ENCODE peak calls at places on chromosomes 12 and 14, in five cellular contexts. U is GM23248, D is H1, V is HCT116, N is neural progenitor cell. Y is an unnamed sample. For H3K27me3, the result is how much of the 10 kb centered on the place peaks cover.

GRCh38 chr14:35963209-35963608 is 137.1 kb downstream of the BRMS1L start:
- DNase-seq in U (no peak), D (no peak), V (peak), N (peak), Y (peak)

GRCh38 chr14:64758025-64758521 is 53.8 kb downstream of the PLEKHG3 start:
- DNase-seq in U (peak), D (no peak), V (no peak), N (no peak), Y (no peak)

GRCh38 chr12:76399040-76399439 is 50.8 kb upstream of the BBS10 start:
- DNase-seq in U (peak), D (no peak), V (no peak), N (no peak), Y (no peak)

GRCh38 chr14:42909659-42910058 is 1303.0 kb downstream of the LRFN5 start:
- DNase-seq in U (no peak), D (no peak), V (no peak), N (no peak), Y (no peak)

GRCh38 chr14:33386771-33387170 is 448.1 kb downstream of the NPAS3 start:
- DNase-seq in U (no peak), D (no peak), V (no peak), N (no peak), Y (no peak)

GRCh38 chr12:2501464-2502181 is 293.1 kb upstream of the FKBP4 start:
- DNase-seq in U (no peak), D (no peak), V (no peak), N (no peak), Y (no peak)

GRCh38 chr12:38155526-38156496 is 160.8 kb upstream of the ALG10B start:
- DNase-seq in U (no peak), D (no peak), V (no peak), N (no peak), Y (no peak)

GRCh38 chr12:103771466-103771865 is 69.6 kb downstream of the NT5DC3 start:
- DNase-seq in U (peak), D (peak), V (no peak), N (peak), Y (peak)

GRCh38 chr14:63398952-63399351 is 80.2 kb upstream of the GPHB5 start:
- DNase-seq in U (no peak), D (no peak), V (no peak), N (no peak), Y (no peak)

GRCh38 chr14:24231263-24232120 is 675 bp downstream of the NEDD8 start:
- DNase-seq in U (peak), D (no peak), V (no peak), N (no peak), Y (peak)

GRCh38 chr12:74903522-74903921 is 306.1 kb downstream of the KCNC2 start:
- DNase-seq in U (no peak), D (peak), V (peak), N (peak), Y (peak)

GRCh38 chr12:132395908-132396305 is 66.5 kb upstream of the GALNT9 start:
- DNase-seq in U (no peak), D (no peak), V (no peak), N (no peak), Y (no peak)

GRCh38 chr12:132397152-132397933 is 68.0 kb upstream of the GALNT9 start:
- DNase-seq in U (no peak), D (no peak), V (no peak), N (no peak), Y (no peak)

GRCh38 chr12:132395192-132395907 is 66.0 kb upstream of the GALNT9 start:
- DNase-seq in U (no peak), D (no peak), V (no peak), N (no peak), Y (no peak)

GRCh38 chr12:132397934-132398385 is 68.6 kb upstream of the GALNT9 start:
- DNase-seq in U (no peak), D (no peak), V (no peak), N (no peak), Y (no peak)

DNA sequence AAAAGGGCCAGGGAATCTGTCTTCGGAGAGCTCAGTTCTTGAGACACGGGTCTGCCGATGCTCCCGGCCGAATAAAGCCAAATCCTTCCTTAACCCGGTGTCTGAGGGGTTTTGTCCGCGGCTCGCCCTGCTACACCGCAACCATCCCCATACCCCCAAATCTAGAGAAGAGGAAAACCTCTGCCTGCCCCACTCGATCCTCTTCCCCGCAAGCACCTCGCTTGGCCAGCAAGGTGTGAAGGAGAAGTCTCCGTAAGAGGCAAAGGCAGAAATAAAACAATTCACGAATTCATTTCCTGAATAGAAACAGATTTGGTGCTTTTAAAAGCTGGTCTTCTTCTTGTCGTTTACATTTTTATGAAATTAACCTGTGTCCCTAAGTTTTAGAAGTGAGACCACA is 67.3 kb upstream of the GALNT9 start:
- DNase-seq in U (no peak), D (no peak), V (no peak), N (no peak), Y (no peak)
- TF ChIP-seq EZH2 in U (no peak), D (no peak), V (no peak), N (no peak), Y (no peak)

DNA sequence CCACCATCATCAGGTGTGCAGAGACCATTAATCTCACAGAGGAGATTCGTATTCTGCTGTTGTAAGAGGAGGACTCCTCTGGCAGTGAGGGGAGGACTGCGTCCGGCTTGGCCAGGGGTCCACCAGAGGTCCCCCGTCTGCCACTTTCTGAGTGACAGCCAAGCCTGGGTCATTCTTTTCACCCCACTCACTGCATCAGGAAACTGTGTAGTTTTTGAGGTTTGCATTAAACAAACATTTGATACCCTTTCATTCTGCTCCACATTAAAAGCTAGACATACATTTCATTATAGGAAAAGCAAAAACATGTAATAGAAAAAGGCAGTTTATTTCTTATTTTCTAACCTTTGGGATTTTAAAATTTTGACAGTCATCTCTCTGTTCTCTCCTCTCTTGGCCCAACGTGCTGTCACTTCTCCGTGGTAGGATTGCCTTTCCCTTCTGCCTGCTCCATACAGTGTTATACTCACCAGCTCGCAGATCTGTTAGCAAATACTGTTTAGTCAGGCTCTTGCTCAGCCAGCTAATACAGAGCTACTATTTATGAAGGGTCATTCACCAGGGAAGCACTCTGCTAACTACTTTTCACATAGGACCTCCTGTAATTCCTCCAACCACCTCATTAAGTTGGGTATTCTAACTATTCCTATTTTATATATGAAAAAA is 99.3 kb downstream of the PELI2 start:
- DNase-seq in U (no peak), D (no peak), V (no peak), N (no peak), Y (no peak)
- H3K27me3 ChIP-seq in U (under half), D (under half), V (half or more), N (under half), Y (under half)

GRCh38 chr12:3705349-3705675 is 47.6 kb downstream of the CRACR2A start:
- DNase-seq in U (no peak), D (no peak), V (no peak), N (no peak), Y (no peak)

GRCh38 chr12:3700861-3701260 is 52.0 kb downstream of the CRACR2A start:
- DNase-seq in U (peak), D (no peak), V (no peak), N (no peak), Y (no peak)

GRCh38 chr12:3704512-3705348 is 48.2 kb downstream of the CRACR2A start:
- DNase-seq in U (peak), D (no peak), V (no peak), N (no peak), Y (no peak)
- H3K27ac ChIP-seq in U (peak), D (no peak), V (no peak), N (no peak), Y (no peak)

DNA sequence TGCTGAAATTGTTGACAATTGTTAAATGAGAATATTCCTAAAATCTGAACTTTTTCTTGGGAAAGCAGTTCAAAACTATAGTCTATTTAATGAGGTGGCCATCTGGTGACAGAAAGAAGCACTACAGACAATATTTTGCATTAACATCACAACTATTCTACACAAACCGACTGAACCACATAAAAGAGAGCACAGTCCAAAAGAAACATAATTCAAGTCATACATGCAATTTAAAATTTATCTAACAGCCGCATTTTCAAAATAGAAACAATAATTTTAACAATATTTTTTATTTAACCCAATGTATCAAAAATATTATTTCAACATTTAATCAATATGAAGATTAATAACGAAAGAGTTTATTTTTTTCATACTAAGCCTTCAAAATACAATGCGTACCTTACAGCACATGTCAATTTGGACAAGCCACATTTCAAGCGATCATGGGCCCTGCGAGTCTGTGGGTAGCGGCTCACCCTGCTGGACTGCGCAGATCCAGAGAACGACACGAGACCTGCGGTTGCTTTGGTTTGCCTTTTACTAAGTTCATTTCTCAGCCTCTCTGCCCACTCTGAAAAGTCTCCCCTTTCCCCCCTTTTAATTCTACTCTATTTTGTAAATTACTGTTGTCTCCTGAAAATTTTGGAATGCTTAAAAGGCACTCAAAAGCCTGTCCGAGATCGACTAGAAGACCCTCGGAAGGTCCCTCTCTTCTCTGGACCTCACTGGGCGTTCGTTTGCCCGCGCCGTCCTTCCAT is 941 bp upstream of the LRRC9 start:
- DNase-seq in U (peak), D (no peak), V (peak), N (peak), Y (peak)
- TF ChIP-seq EZH2 in U (no peak), D (no peak), V (no peak), N (no peak), Y (no peak)

DNA sequence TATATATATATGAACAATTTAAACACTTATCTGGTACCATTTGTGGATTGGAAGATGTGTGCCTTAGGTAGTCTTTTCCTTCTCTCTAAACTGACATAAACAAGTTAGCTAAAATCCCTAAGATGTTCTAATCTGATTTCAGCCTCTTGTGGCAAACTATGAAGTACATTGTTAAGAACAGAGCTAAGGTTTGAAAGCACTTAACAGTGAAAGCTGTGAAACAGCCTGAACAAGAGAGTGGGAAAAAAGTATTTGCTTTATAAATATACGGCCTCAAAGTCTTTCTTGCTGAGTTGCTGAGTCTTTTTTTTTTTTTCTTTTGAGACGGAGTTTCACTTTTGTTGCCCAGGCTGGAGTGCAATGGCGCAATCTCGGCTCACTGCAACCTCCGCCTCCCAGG is 53.7 kb upstream of the PELI2 start:
- DNase-seq in U (no peak), D (no peak), V (no peak), N (no peak), Y (no peak)
- H3K27me3 ChIP-seq in U (under half), D (under half), V (under half), N (under half), Y (under half)

GRCh38 chr14:58167891-58168290 is 15.9 kb upstream of the ARMH4 start:
- DNase-seq in U (no peak), D (no peak), V (no peak), N (no peak), Y (no peak)

GRCh38 chr14:58167057-58167456 is 15.0 kb upstream of the ARMH4 start:
- DNase-seq in U (peak), D (no peak), V (no peak), N (no peak), Y (no peak)

GRCh38 chr14:58160561-58160960 is 8.5 kb upstream of the ARMH4 start:
- DNase-seq in U (no peak), D (no peak), V (no peak), N (no peak), Y (no peak)

GRCh38 chr14:58171090-58171489 is 19.1 kb upstream of the ARMH4 start:
- DNase-seq in U (peak), D (peak), V (peak), N (peak), Y (peak)

DNA sequence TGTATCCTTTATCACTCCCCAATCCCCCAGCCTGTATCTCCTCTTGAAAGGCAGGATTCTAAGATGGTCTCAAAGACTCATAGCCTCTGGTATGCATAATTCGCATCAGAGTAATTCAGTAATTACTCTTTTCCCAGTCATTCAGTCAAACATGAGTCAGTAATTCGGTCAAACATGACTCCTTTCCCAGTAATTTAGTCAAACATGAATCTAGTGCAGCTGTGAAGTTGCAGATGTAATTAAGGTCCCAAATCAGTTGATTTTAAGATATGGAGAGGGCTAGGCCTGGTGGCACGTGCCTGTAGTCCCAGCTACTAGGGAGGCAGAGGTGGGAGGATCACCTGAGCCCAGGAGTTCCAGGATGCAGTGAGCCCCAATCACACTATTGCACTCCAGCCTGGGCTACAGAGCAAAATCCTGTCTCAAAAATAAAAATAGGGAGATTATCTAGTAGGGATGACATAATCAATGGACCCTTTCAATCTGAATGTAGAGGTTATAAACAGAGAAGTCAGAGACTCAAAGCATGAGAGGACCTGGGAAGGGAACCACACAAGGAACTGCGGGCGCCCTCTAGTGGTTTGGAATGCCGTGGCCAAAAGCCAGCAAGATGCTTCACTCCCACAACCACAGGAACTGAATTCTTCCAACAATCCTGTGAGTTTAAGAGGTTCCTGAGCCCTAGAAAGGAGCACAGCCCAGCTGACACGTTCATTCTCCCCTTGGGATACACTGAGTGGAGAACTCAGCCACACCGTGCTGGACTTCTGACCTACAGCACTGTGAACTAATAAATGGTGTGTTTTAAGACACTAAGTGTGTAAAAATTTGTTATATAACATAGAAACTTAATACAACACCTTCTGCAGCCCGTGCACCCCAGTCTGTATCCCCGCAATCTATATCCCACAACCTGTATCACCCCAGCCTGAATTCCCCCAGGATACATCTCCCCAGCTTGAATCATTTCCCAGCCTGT is 14.3 kb upstream of the ARMH4 start:
- DNase-seq in U (peak), D (peak), V (peak), N (peak), Y (peak)
- H3K27ac ChIP-seq in U (peak), D (peak), V (no peak), N (no peak), Y (no peak)

DNA sequence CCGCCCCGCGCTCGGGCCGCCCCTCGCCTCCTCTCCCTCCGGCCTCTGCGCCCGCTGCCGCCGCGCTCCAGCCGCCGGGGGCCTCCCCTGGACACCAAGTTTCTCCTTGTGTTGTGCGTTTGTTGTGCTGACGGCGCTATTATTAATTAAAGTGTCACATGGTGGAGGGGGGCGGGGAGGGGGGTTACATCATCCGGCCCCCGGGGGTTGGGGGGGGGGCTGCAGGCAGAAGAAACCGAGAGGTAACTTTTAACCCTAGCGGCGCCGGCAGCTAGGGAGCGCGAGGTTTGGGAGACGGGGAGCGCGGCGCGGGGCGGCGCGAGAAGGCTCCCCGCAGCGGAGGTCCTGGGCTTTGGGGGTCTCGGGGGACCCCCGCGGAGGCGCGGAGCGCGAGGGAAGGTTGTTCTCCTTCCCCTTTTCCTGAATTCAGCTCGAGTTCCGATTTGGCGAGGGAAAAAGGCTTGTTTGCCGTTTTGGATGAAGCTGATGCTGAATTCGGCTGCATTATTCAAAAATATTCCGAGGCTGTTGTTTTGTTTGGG is at the start of gene HRK:
- DNase-seq in U (no peak), D (no peak), V (no peak), N (no peak), Y (peak)
- TF ChIP-seq EZH2 in U (no peak), D (no peak), V (no peak), N (no peak), Y (no peak)

GRCh38 chr12:25872137-25872536 is 86.3 kb upstream of the RASSF8 start:
- DNase-seq in U (no peak), D (no peak), V (no peak), N (no peak), Y (no peak)
- H3K27me3 ChIP-seq in U (under half), D (under half), V (under half), N (under half), Y (under half)

DNA sequence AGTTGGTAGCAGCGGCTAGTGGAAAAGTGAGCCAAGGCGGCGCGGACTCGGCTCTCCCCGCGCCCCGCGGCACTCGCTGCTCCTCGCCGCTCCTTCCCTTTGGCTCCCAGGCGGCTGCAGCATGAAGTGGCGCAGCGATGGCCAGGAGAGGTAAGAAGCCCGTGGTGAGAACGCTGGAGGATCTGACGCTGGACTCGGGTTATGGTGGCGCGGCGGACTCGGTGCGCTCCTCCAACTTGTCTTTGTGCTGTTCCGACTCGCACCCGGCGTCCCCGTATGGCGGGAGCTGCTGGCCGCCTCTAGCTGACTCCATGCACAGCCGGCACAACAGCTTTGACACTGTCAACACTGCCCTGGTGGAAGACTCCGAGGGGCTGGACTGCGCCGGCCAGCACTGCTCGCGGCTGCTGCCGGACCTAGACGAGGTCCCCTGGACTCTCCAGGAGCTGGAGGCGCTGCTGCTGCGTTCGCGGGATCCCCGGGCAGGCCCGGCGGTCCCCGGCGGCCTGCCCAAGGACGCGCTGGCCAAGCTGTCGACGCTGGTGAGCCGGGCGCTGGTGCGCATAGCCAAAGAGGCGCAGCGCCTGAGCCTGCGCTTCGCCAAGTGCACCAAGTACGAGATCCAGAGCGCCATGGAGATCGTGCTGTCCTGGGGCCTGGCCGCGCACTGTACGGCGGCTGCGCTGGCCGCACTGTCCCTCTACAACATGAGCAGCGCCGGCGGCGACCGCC is 225.6 kb upstream of the CRY1 start:
- DNase-seq in U (peak), D (no peak), V (no peak), N (peak), Y (peak)
- H3K27ac ChIP-seq in U (no peak), D (no peak), V (peak), N (no peak), Y (no peak)